ENCODE peak calls at places on chromosome 22, in six cellular contexts. U, R, I, F, D and H are unnamed samples.

GRCh38 chr22:22893077-22893805 is 5.6 kb downstream of the IGLL5 start:
- DNase-seq in D (no peak), I (no peak), R (no peak), F (no peak), U (no peak), H (no peak)

GRCh38 chr22:41092023-41092817 is at the start of gene EP300:
- DNase-seq in D (peak; percentile 23), R (peak; percentile 78), U (peak; percentile 65), I (peak; percentile 56), F (peak; percentile 45), H (peak; percentile 50)

GRCh38 chr22:29964777-29965176 is 81.8 kb downstream of the MTMR3 start:
- DNase-seq in I (no peak), U (no peak), D (no peak), F (no peak), R (no peak), H (no peak)

GRCh38 chr22:40216041-40216756 is 38.5 kb downstream of the TNRC6B start:
- DNase-seq in D (no peak), I (no peak), U (no peak), F (no peak), R (no peak), H (no peak)

GRCh38 chr22:42651134-42651533 is 1.9 kb upstream of the CYB5R3 start:
- DNase-seq in D (no peak), F (no peak), R (peak; percentile 18), U (peak; percentile 50), I (no peak), H (peak; percentile 47)

GRCh38 chr22:38271927-38272372 is 860 bp downstream of the TMEM184B start:
- DNase-seq in U (peak; percentile 29), D (no peak), F (no peak), I (no peak), R (no peak), H (peak; percentile 49)

GRCh38 chr22:24460418-24461089 is 33.2 kb downstream of the ADORA2A start:
- DNase-seq in U (no peak), F (peak; percentile 67), I (no peak), D (no peak), R (peak; percentile 59), H (no peak)

GRCh38 chr22:25494774-25495173 is 69.7 kb upstream of the GRK3 start:
- DNase-seq in U (no peak), F (no peak), R (no peak), D (no peak), I (no peak), H (no peak)

GRCh38 chr22:29704528-29705285 is 15.1 kb upstream of the CABP7 start:
- DNase-seq in I (peak; percentile 46), D (no peak), R (peak; percentile 50), F (peak; percentile 38), U (peak; percentile 60), H (no peak)

GRCh38 chr22:48210812-48211211 is 1448.4 kb downstream of the TBC1D22A start:
- DNase-seq in F (no peak), I (no peak), D (no peak), R (no peak), U (no peak), H (no peak)

GRCh38 chr22:42388130-42388797 is 43.9 kb downstream of the NFAM1 start:
- DNase-seq in D (no peak), I (peak; percentile 57), F (no peak), U (peak; percentile 9), R (no peak), H (peak; percentile 51)

GRCh38 chr22:42780070-42780540 is 59.4 kb upstream of the A4GALT start:
- DNase-seq in I (peak; percentile 50), U (peak; percentile 82), D (peak; percentile 89), F (peak; percentile 92), R (peak; percentile 95), H (peak; percentile 89)

GRCh38 chr22:32202539-32203180 is 2.2 kb downstream of the RFPL2 start:
- DNase-seq in F (peak; percentile 14), R (peak; percentile 23), I (peak; percentile 29), D (no peak), U (peak; percentile 58), H (peak; percentile 37)

GRCh38 chr22:39250131-39250530 is 5.3 kb upstream of the PDGFB start:
- DNase-seq in F (no peak), I (no peak), D (no peak), R (no peak), U (no peak), H (no peak)

GRCh38 chr22:30602049-30602448 is 4.9 kb upstream of the TCN2 start:
- DNase-seq in F (peak; percentile 28), I (no peak), U (peak; percentile 45), D (no peak), R (peak; percentile 19), H (peak; percentile 48)

GRCh38 chr22:32957093-32957835 is 100.9 kb downstream of the SYN3 start:
- DNase-seq in R (no peak), U (no peak), F (no peak), I (no peak), D (no peak), H (peak; percentile 54)

GRCh38 chr22:24436553-24436952 is 9.2 kb downstream of the ADORA2A start:
- DNase-seq in F (no peak), R (no peak), U (no peak), D (no peak), I (no peak), H (no peak)

GRCh38 chr22:46274381-46274780 is 6.6 kb downstream of the TTC38 start:
- DNase-seq in I (no peak), U (no peak), R (no peak), D (no peak), F (no peak), H (no peak)

GRCh38 chr22:42313804-42314581 is 43.5 kb upstream of the TCF20 start:
- DNase-seq in I (peak; percentile 28), R (peak; percentile 17), F (peak; percentile 4), D (no peak), U (peak; percentile 77), H (peak; percentile 81)

GRCh38 chr22:39343259-39344045 is 6.3 kb upstream of the SYNGR1 start:
- DNase-seq in R (peak; percentile 55), I (peak; percentile 62), U (peak; percentile 62), F (peak; percentile 54), D (no peak), H (peak; percentile 48)

GRCh38 chr22:49992921-49993648 is 19.5 kb downstream of the IL17REL start:
- DNase-seq in D (peak; percentile 7), F (peak; percentile 27), R (peak; percentile 23), I (no peak), U (peak; percentile 60), H (peak; percentile 27)

GRCh38 chr22:47367993-47368945 is 605.8 kb downstream of the TBC1D22A start:
- DNase-seq in U (no peak), D (no peak), I (no peak), R (no peak), F (no peak), H (no peak)

GRCh38 chr22:38572065-38572464 is 2.1 kb upstream of the DMC1 start:
- DNase-seq in D (no peak), I (peak; percentile 33), U (peak; percentile 61), R (peak; percentile 63), F (peak; percentile 65), H (peak; percentile 53)

GRCh38 chr22:50714631-50715179 is 23.3 kb upstream of the ACR start:
- DNase-seq in F (no peak), U (no peak), I (no peak), R (no peak), D (no peak), H (no peak)

GRCh38 chr22:23516304-23516703 is 63.8 kb downstream of the IGLL1 start:
- DNase-seq in R (no peak), D (no peak), I (no peak), U (no peak), F (no peak), H (no peak)

GRCh38 chr22:32904044-32904443 is 102.5 kb downstream of the TIMP3 start:
- DNase-seq in R (peak; percentile 12), I (peak; percentile 22), U (peak; percentile 2), D (no peak), F (peak; percentile 42), H (peak; percentile 63)

GRCh38 chr22:49925525-49926128 is 7.2 kb downstream of the CRELD2 start:
- DNase-seq in I (no peak), R (no peak), F (no peak), U (no peak), D (no peak), H (no peak)

GRCh38 chr22:26553056-26553752 is 36.7 kb downstream of the TPST2 start:
- DNase-seq in I (no peak), U (peak; percentile 44), D (peak; percentile 67), F (peak; percentile 80), R (peak; percentile 85), H (peak; percentile 73)

GRCh38 chr22:27682438-27682837 is 119.1 kb downstream of the MN1 start:
- DNase-seq in R (no peak), I (peak; percentile 40), F (no peak), D (no peak), U (no peak), H (no peak)
- TF ChIP-seq CTCF in R (peak; percentile 32), I (peak; percentile 54), F (peak; percentile 61), D (peak; percentile 27), U (peak; percentile 45), H (peak; percentile 22)

GRCh38 chr22:45007247-45007945 is 2.4 kb downstream of the PHF21B start:
- DNase-seq in F (peak; percentile 2), D (no peak), U (no peak), R (peak; percentile 24), I (peak; percentile 76), H (no peak)

GRCh38 chr22:45007946-45008852 is 1.6 kb downstream of the PHF21B start:
- DNase-seq in R (peak; percentile 27), F (no peak), U (no peak), D (no peak), I (peak; percentile 41), H (no peak)

GRCh38 chr22:45010532-45010900 is 711 bp upstream of the PHF21B start:
- DNase-seq in R (no peak), F (no peak), D (no peak), U (no peak), I (no peak), H (no peak)

GRCh38 chr22:45008853-45009751 is 703 bp downstream of the PHF21B start:
- DNase-seq in R (peak; percentile 15), I (peak; percentile 38), U (no peak), D (no peak), F (no peak), H (no peak)

DNA sequence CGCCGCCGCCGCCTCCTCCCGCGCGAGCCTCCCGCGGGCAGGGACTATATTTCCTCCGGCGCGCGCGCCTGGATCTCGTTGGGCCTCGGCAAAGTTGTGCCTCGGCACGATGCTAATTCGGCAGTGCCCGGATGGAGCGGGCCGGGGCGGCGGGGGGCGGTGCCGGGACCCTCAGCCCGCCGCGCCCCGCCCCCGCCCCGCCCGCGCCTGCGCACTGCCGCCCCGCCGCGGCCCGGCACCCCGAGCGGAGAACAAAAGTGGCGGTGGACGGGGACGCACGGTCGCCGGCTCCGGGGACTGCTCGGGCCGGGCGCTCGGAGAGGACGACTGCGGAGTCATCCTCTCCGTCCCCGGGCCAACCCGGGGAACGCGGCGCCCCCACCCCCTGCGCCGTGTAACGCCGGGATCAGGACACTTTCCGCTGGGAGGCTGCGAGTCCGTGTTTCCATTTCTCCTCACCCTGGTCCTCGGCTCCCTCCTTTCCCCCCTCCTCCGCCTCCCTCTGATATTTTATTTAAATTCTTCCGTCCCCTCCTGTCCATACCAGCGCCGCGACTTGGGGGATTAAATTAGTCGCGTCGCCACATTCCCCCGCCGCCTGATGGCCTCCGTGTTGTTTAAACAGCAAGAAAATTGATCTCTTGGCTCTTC is at the start of gene PHF21B:
- DNase-seq in I (peak; percentile 80), U (no peak), D (no peak), R (peak; percentile 11), F (no peak), H (no peak)
- TF ChIP-seq CTCF in I (no peak), U (no peak), D (no peak), R (no peak), F (no peak), H (no peak)

GRCh38 chr22:35761037-35761436 is 43.4 kb downstream of the APOL5 start:
- DNase-seq in I (no peak), R (no peak), F (no peak), D (no peak), U (peak; percentile 9), H (no peak)
- TF ChIP-seq CTCF in I (peak; percentile 35), R (peak; percentile 37), F (peak; percentile 55), D (peak; percentile 29), U (peak; percentile 45), H (no peak)

GRCh38 chr22:43889366-43890253 is 2.2 kb downstream of the PNPLA5 start:
- DNase-seq in R (peak; percentile 19), F (no peak), D (no peak), U (peak; percentile 19), I (no peak), H (peak; percentile 7)
- TF ChIP-seq CTCF in R (peak; percentile 33), F (peak; percentile 50), D (peak; percentile 56), U (peak; percentile 19), I (no peak), H (peak; percentile 29)